ENCODE peak calls at places on chromosome 19, in eight cellular contexts. F is OCI-LY7, G is PC-3, D is SK-N-SH, M is GM23338, H is PC-9, J is MM.1S, Q is GM23248. R is an unnamed sample. For H3K9me2, the result is how much of the 10 kb centered on the place peaks cover.

GRCh38 chr19:46634045-46634655 is 1.9 kb downstream of the GNG8 start:
- DNase-seq in F (peak), G (peak), D (peak), M (peak), H (peak), J (peak), Q (peak), R (peak)

GRCh38 chr19:46346821-46347571 is at the start of gene PPP5C:
- DNase-seq in F (peak), G (peak), D (peak), M (peak), H (peak), J (peak), Q (peak), R (peak)

GRCh38 chr19:50510121-50510670 is 795 bp downstream of the JOSD2 start:
- DNase-seq in F (no peak), G (no peak), D (peak), M (no peak), H (no peak), J (no peak), Q (peak), R (no peak)

GRCh38 chr19:32676895-32677359 is 1.3 kb downstream of the RGS9BP start:
- DNase-seq in F (no peak), G (no peak), D (no peak), M (no peak), H (no peak), J (no peak), Q (no peak), R (no peak)

GRCh38 chr19:10193666-10194499 is 870 bp downstream of the DNMT1 start:
- DNase-seq in F (peak), G (peak), D (no peak), M (peak), H (peak), J (peak), Q (peak), R (peak)

GRCh38 chr19:6100284-6100915 is 9.9 kb downstream of the RFX2 start:
- DNase-seq in F (no peak), G (no peak), D (no peak), M (peak), H (no peak), J (peak), Q (no peak), R (no peak)

GRCh38 chr19:10000171-10000826 is 10.0 kb downstream of the COL5A3 start:
- DNase-seq in F (peak), G (peak), D (peak), M (peak), H (peak), J (peak), Q (peak), R (peak)

GRCh38 chr19:18725755-18726416 is 42.4 kb downstream of the CRTC1 start:
- DNase-seq in F (no peak), G (no peak), D (no peak), M (no peak), H (no peak), J (no peak), Q (no peak), R (no peak)

GRCh38 chr19:40519352-40520322 is 52.8 kb downstream of the SPTBN4 start:
- DNase-seq in F (no peak), G (no peak), D (no peak), M (peak), H (no peak), J (peak), Q (peak), R (peak)

GRCh38 chr19:20154636-20155035 is 12.4 kb upstream of the ZNF486 start:
- DNase-seq in F (no peak), G (no peak), D (no peak), M (no peak), H (no peak), J (no peak), Q (no peak), R (no peak)

GRCh38 chr19:5677597-5677996 is 2.7 kb downstream of the MICOS13 start:
- DNase-seq in F (no peak), G (no peak), D (no peak), M (no peak), H (no peak), J (no peak), Q (no peak), R (no peak)

GRCh38 chr19:39558623-39559117 is 18.7 kb upstream of the EID2 start:
- DNase-seq in F (peak), G (no peak), D (no peak), M (no peak), H (no peak), J (peak), Q (no peak), R (no peak)

GRCh38 chr19:39126593-39127187 is 1.1 kb downstream of the PAK4 start:
- DNase-seq in F (no peak), G (peak), D (no peak), M (no peak), H (peak), J (no peak), Q (peak), R (peak)

DNA sequence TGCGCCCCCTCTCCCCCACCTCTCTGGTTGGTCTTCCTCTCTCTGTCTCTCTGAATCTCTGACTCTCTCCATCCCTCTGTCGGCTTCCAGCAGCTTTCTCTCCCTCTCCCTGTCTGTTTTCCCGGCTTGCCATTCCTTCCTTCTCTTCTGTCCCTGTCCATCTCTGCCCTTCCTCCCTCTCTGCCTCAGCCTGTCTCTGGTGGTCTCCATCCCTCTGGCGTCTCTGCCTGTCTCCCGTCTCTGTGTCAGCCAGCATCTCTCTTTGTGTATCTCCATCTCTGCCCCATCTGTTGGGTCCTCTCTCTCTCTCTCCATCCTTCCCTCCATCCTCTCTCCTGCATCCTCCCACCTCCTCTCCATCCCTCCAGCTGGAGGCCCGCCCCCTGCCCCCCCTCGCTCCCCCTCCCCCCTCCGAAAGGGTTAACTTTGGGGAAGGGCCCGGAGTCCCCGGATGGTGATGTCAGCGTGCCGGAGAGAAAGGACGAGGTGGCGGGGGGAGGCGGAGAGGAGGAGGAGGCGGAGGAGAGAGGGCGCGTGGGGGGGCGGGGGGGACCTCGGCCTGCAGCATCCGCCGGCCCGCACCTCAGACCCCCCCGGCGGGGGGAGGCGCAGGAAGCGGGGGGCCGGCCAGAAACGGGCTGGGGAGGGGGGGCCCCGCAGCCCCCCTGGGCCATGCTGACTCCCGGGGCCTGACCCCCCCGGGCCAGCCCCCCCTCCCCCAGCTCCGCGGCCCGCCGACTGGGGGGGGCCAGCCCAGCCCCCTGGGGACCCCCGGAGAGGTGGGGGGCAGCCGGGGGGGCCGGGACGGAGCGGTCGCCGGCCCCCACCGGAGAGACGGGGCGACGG is at the start of gene BRSK1:
- DNase-seq in F (peak), G (peak), D (peak), M (peak), H (no peak), J (no peak), Q (peak), R (peak)
- H2AFZ ChIP-seq in F (peak), G (peak), D (peak), M (peak), H (no peak), J (peak), Q (peak), R (peak)

GRCh38 chr19:4059931-4060620 is 6.6 kb downstream of the ZBTB7A start:
- DNase-seq in F (peak), G (no peak), D (no peak), M (peak), H (no peak), J (no peak), Q (peak), R (peak)
- H3K9me2 ChIP-seq in F (under half), G (under half), D (under half), M (under half), H (under half), J (under half), Q (under half), R (under half)

GRCh38 chr19:14700711-14701110 is 10.9 kb downstream of the ZNF333 start:
- DNase-seq in F (no peak), G (no peak), D (no peak), M (no peak), H (no peak), J (no peak), Q (no peak), R (no peak)
- H3K27ac ChIP-seq in F (no peak), G (no peak), D (no peak), M (no peak), H (no peak), J (no peak), Q (no peak), R (no peak)

GRCh38 chr19:29422686-29423085 is 103.1 kb upstream of the VSTM2B start:
- DNase-seq in F (no peak), G (no peak), D (no peak), M (no peak), H (no peak), J (no peak), Q (no peak), R (no peak)
- H2AFZ ChIP-seq in F (no peak), G (no peak), D (no peak), M (no peak), H (no peak), J (no peak), Q (no peak), R (no peak)

GRCh38 chr19:3790941-3791340 is 4.8 kb upstream of the MATK start:
- DNase-seq in F (no peak), G (no peak), D (no peak), M (no peak), H (no peak), J (no peak), Q (no peak), R (no peak)
- H3K9me2 ChIP-seq in F (under half), G (under half), D (under half), M (under half), H (under half), J (under half), Q (under half), R (under half)

GRCh38 chr19:13110099-13110610 is 6.4 kb downstream of the TRMT1 start:
- DNase-seq in F (no peak), G (no peak), D (no peak), M (no peak), H (no peak), J (no peak), Q (no peak), R (no peak)
- H3K27ac ChIP-seq in F (no peak), G (no peak), D (no peak), M (no peak), H (no peak), J (no peak), Q (no peak), R (no peak)

DNA sequence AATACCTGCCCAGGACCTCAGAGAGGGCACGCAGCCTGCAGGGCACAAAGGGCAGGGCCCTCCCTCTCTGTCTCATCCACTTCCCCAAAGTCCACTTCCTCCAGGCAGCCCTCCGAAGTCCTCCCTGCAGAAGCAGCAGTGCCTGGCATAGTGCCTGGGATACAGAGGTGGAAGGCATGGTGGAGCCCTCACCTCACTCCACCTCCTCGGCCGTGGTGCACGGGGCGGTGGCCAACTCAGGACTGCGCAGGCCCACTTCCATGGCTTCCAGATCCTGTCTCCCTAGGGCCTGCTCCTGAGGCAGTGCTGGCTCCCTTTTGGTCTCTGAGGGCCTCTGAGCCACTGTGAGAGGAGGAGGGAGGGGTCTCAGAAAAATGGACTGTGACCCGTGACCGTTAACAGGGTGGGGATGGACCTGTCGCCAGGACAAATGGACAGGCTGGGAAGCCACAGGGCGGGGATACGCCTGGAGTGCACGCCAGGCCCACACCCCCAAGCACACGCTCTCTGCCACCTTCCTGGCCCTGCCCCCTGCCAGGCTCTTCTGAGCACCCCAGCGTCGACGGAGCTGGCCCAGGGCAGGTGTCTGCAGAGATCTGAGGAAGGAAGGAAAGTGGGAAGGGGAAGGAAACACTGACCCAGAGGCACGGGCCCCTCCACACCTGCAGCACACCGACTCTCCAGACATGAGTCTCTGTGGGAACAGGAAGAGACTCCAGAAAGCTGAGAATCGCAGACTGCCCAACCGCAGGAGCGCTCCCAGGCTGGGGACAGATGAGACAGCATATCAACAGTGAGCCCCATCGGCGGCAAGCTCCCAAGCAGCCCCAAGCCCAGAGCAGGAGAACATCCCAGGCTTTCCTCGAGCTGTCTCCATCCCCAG is 8.4 kb downstream of the REXO1 start:
- DNase-seq in F (no peak), G (no peak), D (no peak), M (no peak), H (no peak), J (no peak), Q (no peak), R (no peak)
- H2AFZ ChIP-seq in F (no peak), G (no peak), D (no peak), M (no peak), H (no peak), J (no peak), Q (no peak), R (no peak)